ENCODE peak calls at places on chromosomes 4 and X, in eight cellular contexts. One of them, this sample, is unnamed.

GRCh38 chr4:3679851-3680311 is 86.3 kb upstream of the ADRA2C start:
- DNase-seq in kidney: peak
- DNase-seq in endodermal cell: peak
- DNase-seq in mammary epithelial cell: no peak
- DNase-seq in bronchial epithelial cell: no peak
- DNase-seq in effector memory CD4-positive, alpha-beta T cell: no peak
- DNase-seq in BJ: no peak
- DNase-seq in heart right ventricle: no peak
- DNase-seq in this sample: no peak

GRCh38 chrX:46184749-46185148 is 360.5 kb downstream of the ZNF674 start:
- DNase-seq in bronchial epithelial cell: peak
- DNase-seq in BJ: no peak
- DNase-seq in mammary epithelial cell: peak
- DNase-seq in heart right ventricle: no peak
- DNase-seq in kidney: no peak
- DNase-seq in effector memory CD4-positive, alpha-beta T cell: no peak
- DNase-seq in endodermal cell: no peak
- DNase-seq in this sample: no peak

GRCh38 chr4:141702472-141703182 is 66.2 kb downstream of the IL15 start:
- DNase-seq in BJ: no peak
- DNase-seq in kidney: no peak
- DNase-seq in effector memory CD4-positive, alpha-beta T cell: no peak
- DNase-seq in heart right ventricle: peak
- DNase-seq in endodermal cell: peak
- DNase-seq in bronchial epithelial cell: no peak
- DNase-seq in mammary epithelial cell: no peak
- DNase-seq in this sample: peak

GRCh38 chrX:97326456-97326855 is 442.7 kb downstream of the RPA4 start:
- DNase-seq in mammary epithelial cell: no peak
- DNase-seq in heart right ventricle: no peak
- DNase-seq in endodermal cell: no peak
- DNase-seq in BJ: no peak
- DNase-seq in effector memory CD4-positive, alpha-beta T cell: no peak
- DNase-seq in kidney: no peak
- DNase-seq in bronchial epithelial cell: no peak
- DNase-seq in this sample: no peak

GRCh38 chrX:71871367-71871766 is 39.3 kb upstream of the NHSL2 start:
- DNase-seq in endodermal cell: peak
- DNase-seq in BJ: no peak
- DNase-seq in kidney: peak
- DNase-seq in mammary epithelial cell: peak
- DNase-seq in bronchial epithelial cell: peak
- DNase-seq in effector memory CD4-positive, alpha-beta T cell: no peak
- DNase-seq in heart right ventricle: no peak
- DNase-seq in this sample: no peak

GRCh38 chr4:76624271-76624681 is 189.2 kb downstream of the SHROOM3 start:
- DNase-seq in kidney: peak
- DNase-seq in BJ: peak
- DNase-seq in mammary epithelial cell: peak
- DNase-seq in bronchial epithelial cell: peak
- DNase-seq in heart right ventricle: no peak
- DNase-seq in effector memory CD4-positive, alpha-beta T cell: no peak
- DNase-seq in endodermal cell: peak
- DNase-seq in this sample: peak

GRCh38 chrX:34197946-34198345 is 65.8 kb upstream of the FAM47A start:
- DNase-seq in heart right ventricle: no peak
- DNase-seq in endodermal cell: no peak
- DNase-seq in kidney: no peak
- DNase-seq in BJ: no peak
- DNase-seq in effector memory CD4-positive, alpha-beta T cell: no peak
- DNase-seq in bronchial epithelial cell: no peak
- DNase-seq in mammary epithelial cell: no peak
- DNase-seq in this sample: no peak

GRCh38 chr4:177322156-177322685 is 12.5 kb downstream of the NEIL3 start:
- DNase-seq in endodermal cell: no peak
- DNase-seq in mammary epithelial cell: no peak
- DNase-seq in bronchial epithelial cell: peak
- DNase-seq in BJ: no peak
- DNase-seq in heart right ventricle: no peak
- DNase-seq in effector memory CD4-positive, alpha-beta T cell: no peak
- DNase-seq in kidney: no peak
- DNase-seq in this sample: no peak

GRCh38 chr4:186190456-186191265 is 706 bp upstream of the CYP4V2 start:
- DNase-seq in kidney: peak
- DNase-seq in BJ: no peak
- DNase-seq in effector memory CD4-positive, alpha-beta T cell: peak
- DNase-seq in endodermal cell: no peak
- DNase-seq in heart right ventricle: peak
- DNase-seq in mammary epithelial cell: no peak
- DNase-seq in bronchial epithelial cell: peak
- DNase-seq in this sample: no peak

GRCh38 chr4:2827874-2828751 is 15.5 kb upstream of the ADD1 start:
- DNase-seq in kidney: peak
- DNase-seq in BJ: no peak
- DNase-seq in endodermal cell: no peak
- DNase-seq in mammary epithelial cell: no peak
- DNase-seq in bronchial epithelial cell: no peak
- DNase-seq in heart right ventricle: no peak
- DNase-seq in effector memory CD4-positive, alpha-beta T cell: no peak
- DNase-seq in this sample: no peak

GRCh38 chrX:139194571-139195280 is 335.8 kb upstream of the F9 start:
- DNase-seq in BJ: no peak
- DNase-seq in heart right ventricle: peak
- DNase-seq in bronchial epithelial cell: peak
- DNase-seq in endodermal cell: peak
- DNase-seq in mammary epithelial cell: peak
- DNase-seq in kidney: peak
- DNase-seq in effector memory CD4-positive, alpha-beta T cell: no peak
- DNase-seq in this sample: no peak

GRCh38 chr4:74546020-74546419 is 101.1 kb downstream of the AREG start:
- DNase-seq in effector memory CD4-positive, alpha-beta T cell: no peak
- DNase-seq in kidney: no peak
- DNase-seq in bronchial epithelial cell: peak
- DNase-seq in heart right ventricle: no peak
- DNase-seq in endodermal cell: no peak
- DNase-seq in BJ: no peak
- DNase-seq in mammary epithelial cell: peak
- DNase-seq in this sample: no peak

GRCh38 chr4:169015237-169015636 is 5.2 kb upstream of the CBR4 start:
- DNase-seq in endodermal cell: peak
- DNase-seq in heart right ventricle: no peak
- DNase-seq in bronchial epithelial cell: no peak
- DNase-seq in kidney: no peak
- DNase-seq in BJ: no peak
- DNase-seq in mammary epithelial cell: no peak
- DNase-seq in effector memory CD4-positive, alpha-beta T cell: no peak
- DNase-seq in this sample: no peak

GRCh38 chr4:183628189-183628588 is 30.8 kb downstream of the RWDD4 start:
- DNase-seq in BJ: no peak
- DNase-seq in kidney: no peak
- DNase-seq in endodermal cell: no peak
- DNase-seq in mammary epithelial cell: no peak
- DNase-seq in heart right ventricle: no peak
- DNase-seq in effector memory CD4-positive, alpha-beta T cell: no peak
- DNase-seq in bronchial epithelial cell: no peak
- DNase-seq in this sample: no peak

GRCh38 chr4:164509951-164510350 is 244.0 kb upstream of the SMIM31 start:
- DNase-seq in effector memory CD4-positive, alpha-beta T cell: no peak
- DNase-seq in bronchial epithelial cell: peak
- DNase-seq in heart right ventricle: no peak
- DNase-seq in endodermal cell: no peak
- DNase-seq in mammary epithelial cell: peak
- DNase-seq in BJ: no peak
- DNase-seq in kidney: no peak
- DNase-seq in this sample: no peak

GRCh38 chr4:122898370-122899150 is 23.8 kb downstream of the NUDT6 start:
- DNase-seq in effector memory CD4-positive, alpha-beta T cell: no peak
- DNase-seq in mammary epithelial cell: peak
- DNase-seq in BJ: peak
- DNase-seq in bronchial epithelial cell: peak
- DNase-seq in kidney: no peak
- DNase-seq in heart right ventricle: no peak
- DNase-seq in endodermal cell: no peak
- DNase-seq in this sample: no peak

GRCh38 chr4:24890561-24890960 is 22.3 kb downstream of the CCDC149 start:
- DNase-seq in effector memory CD4-positive, alpha-beta T cell: no peak
- DNase-seq in endodermal cell: no peak
- DNase-seq in BJ: no peak
- DNase-seq in kidney: no peak
- DNase-seq in bronchial epithelial cell: no peak
- DNase-seq in mammary epithelial cell: no peak
- DNase-seq in heart right ventricle: no peak
- DNase-seq in this sample: no peak

GRCh38 chrX:19674041-19674769 is 158.9 kb upstream of the MAP3K15 start:
- DNase-seq in heart right ventricle: no peak
- DNase-seq in BJ: no peak
- DNase-seq in kidney: no peak
- DNase-seq in effector memory CD4-positive, alpha-beta T cell: no peak
- DNase-seq in bronchial epithelial cell: no peak
- DNase-seq in endodermal cell: no peak
- DNase-seq in mammary epithelial cell: no peak
- DNase-seq in this sample: no peak

GRCh38 chr4:109730294-109731051 is 603 bp upstream of the PLA2G12A start:
- DNase-seq in BJ: peak
- DNase-seq in endodermal cell: no peak
- DNase-seq in bronchial epithelial cell: peak
- DNase-seq in mammary epithelial cell: peak
- DNase-seq in kidney: peak
- DNase-seq in heart right ventricle: peak
- DNase-seq in effector memory CD4-positive, alpha-beta T cell: no peak
- DNase-seq in this sample: peak

GRCh38 chrX:46262299-46262698 is 282.9 kb downstream of the ZNF674 start:
- DNase-seq in bronchial epithelial cell: peak
- DNase-seq in endodermal cell: no peak
- DNase-seq in kidney: no peak
- DNase-seq in effector memory CD4-positive, alpha-beta T cell: no peak
- DNase-seq in BJ: no peak
- DNase-seq in mammary epithelial cell: no peak
- DNase-seq in heart right ventricle: no peak
- DNase-seq in this sample: no peak

GRCh38 chr4:75087865-75088264 is 154.9 kb downstream of the PARM1 start:
- DNase-seq in heart right ventricle: no peak
- DNase-seq in mammary epithelial cell: no peak
- DNase-seq in kidney: no peak
- DNase-seq in BJ: no peak
- DNase-seq in effector memory CD4-positive, alpha-beta T cell: no peak
- DNase-seq in endodermal cell: no peak
- DNase-seq in bronchial epithelial cell: no peak
- DNase-seq in this sample: no peak

GRCh38 chrX:54530358-54530900 is 410 bp downstream of the GNL3L start:
- DNase-seq in BJ: no peak
- DNase-seq in bronchial epithelial cell: no peak
- DNase-seq in effector memory CD4-positive, alpha-beta T cell: no peak
- DNase-seq in kidney: no peak
- DNase-seq in endodermal cell: no peak
- DNase-seq in mammary epithelial cell: no peak
- DNase-seq in heart right ventricle: no peak
- DNase-seq in this sample: no peak

GRCh38 chrX:129086802-129087201 is 436.5 kb downstream of the SMARCA1 start:
- DNase-seq in endodermal cell: no peak
- DNase-seq in heart right ventricle: no peak
- DNase-seq in effector memory CD4-positive, alpha-beta T cell: no peak
- DNase-seq in bronchial epithelial cell: no peak
- DNase-seq in kidney: no peak
- DNase-seq in mammary epithelial cell: no peak
- DNase-seq in BJ: no peak
- DNase-seq in this sample: no peak

GRCh38 chr4:83011779-83012630 is 1.4 kb upstream of the LIN54 start:
- DNase-seq in effector memory CD4-positive, alpha-beta T cell: no peak
- DNase-seq in bronchial epithelial cell: peak
- DNase-seq in BJ: no peak
- DNase-seq in endodermal cell: peak
- DNase-seq in kidney: no peak
- DNase-seq in heart right ventricle: peak
- DNase-seq in mammary epithelial cell: peak
- DNase-seq in this sample: peak

GRCh38 chr4:147773261-147774184 is 41.6 kb downstream of the ARHGAP10 start:
- DNase-seq in heart right ventricle: no peak
- DNase-seq in BJ: no peak
- DNase-seq in effector memory CD4-positive, alpha-beta T cell: no peak
- DNase-seq in bronchial epithelial cell: peak
- DNase-seq in endodermal cell: no peak
- DNase-seq in kidney: no peak
- DNase-seq in mammary epithelial cell: peak
- DNase-seq in this sample: no peak
- H3K4me3 ChIP-seq in heart right ventricle: no peak
- H3K4me3 ChIP-seq in BJ: no peak
- H3K4me3 ChIP-seq in effector memory CD4-positive, alpha-beta T cell: no peak
- H3K4me3 ChIP-seq in bronchial epithelial cell: no peak
- H3K4me3 ChIP-seq in endodermal cell: no peak
- H3K4me3 ChIP-seq in kidney: no peak
- H3K4me3 ChIP-seq in mammary epithelial cell: no peak
- H3K4me3 ChIP-seq in this sample: no peak

DNA sequence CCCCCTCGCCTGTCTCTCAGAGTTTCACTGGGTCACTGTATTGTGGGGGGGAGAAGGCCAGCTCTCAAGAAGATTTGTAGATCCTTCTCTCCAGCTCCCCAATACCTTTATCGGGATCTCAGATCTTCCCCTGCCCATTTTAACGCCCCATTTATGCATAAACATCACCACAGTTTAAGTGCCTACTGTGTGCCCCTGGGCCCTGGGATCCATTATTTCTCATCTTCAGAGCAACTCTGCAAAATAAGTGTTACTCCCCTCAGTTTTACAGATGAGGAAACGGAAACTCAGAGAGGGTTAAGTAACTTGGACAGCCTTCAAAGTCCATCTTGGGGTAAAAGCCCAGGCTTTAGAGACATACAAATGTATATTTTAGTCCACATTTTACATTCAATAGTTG is 421 bp upstream of the IGSF1 start:
- DNase-seq in mammary epithelial cell: no peak
- DNase-seq in kidney: no peak
- DNase-seq in BJ: no peak
- DNase-seq in effector memory CD4-positive, alpha-beta T cell: no peak
- DNase-seq in endodermal cell: no peak
- DNase-seq in heart right ventricle: no peak
- DNase-seq in bronchial epithelial cell: no peak
- DNase-seq in this sample: no peak
- H3K4me3 ChIP-seq in mammary epithelial cell: no peak
- H3K4me3 ChIP-seq in kidney: no peak
- H3K4me3 ChIP-seq in BJ: no peak
- H3K4me3 ChIP-seq in effector memory CD4-positive, alpha-beta T cell: no peak
- H3K4me3 ChIP-seq in endodermal cell: no peak
- H3K4me3 ChIP-seq in heart right ventricle: no peak
- H3K4me3 ChIP-seq in bronchial epithelial cell: no peak
- H3K4me3 ChIP-seq in this sample: no peak

GRCh38 chr4:88960576-88960975 is 96.4 kb downstream of the FAM13A start:
- DNase-seq in kidney: no peak
- DNase-seq in mammary epithelial cell: no peak
- DNase-seq in BJ: no peak
- DNase-seq in bronchial epithelial cell: no peak
- DNase-seq in effector memory CD4-positive, alpha-beta T cell: no peak
- DNase-seq in endodermal cell: no peak
- DNase-seq in heart right ventricle: no peak
- DNase-seq in this sample: no peak
- H3K4me3 ChIP-seq in kidney: no peak
- H3K4me3 ChIP-seq in mammary epithelial cell: no peak
- H3K4me3 ChIP-seq in BJ: no peak
- H3K4me3 ChIP-seq in bronchial epithelial cell: no peak
- H3K4me3 ChIP-seq in effector memory CD4-positive, alpha-beta T cell: no peak
- H3K4me3 ChIP-seq in endodermal cell: no peak
- H3K4me3 ChIP-seq in heart right ventricle: no peak
- H3K4me3 ChIP-seq in this sample: no peak

GRCh38 chr4:180455226-180455625 is 1788.0 kb upstream of the TENM3 start:
- DNase-seq in endodermal cell: no peak
- DNase-seq in bronchial epithelial cell: peak
- DNase-seq in heart right ventricle: no peak
- DNase-seq in BJ: no peak
- DNase-seq in effector memory CD4-positive, alpha-beta T cell: no peak
- DNase-seq in kidney: no peak
- DNase-seq in mammary epithelial cell: peak
- DNase-seq in this sample: no peak

GRCh38 chr4:180449395-180449956 is 1793.7 kb upstream of the TENM3 start:
- DNase-seq in kidney: no peak
- DNase-seq in effector memory CD4-positive, alpha-beta T cell: no peak
- DNase-seq in bronchial epithelial cell: peak
- DNase-seq in mammary epithelial cell: peak
- DNase-seq in endodermal cell: peak
- DNase-seq in BJ: no peak
- DNase-seq in heart right ventricle: no peak
- DNase-seq in this sample: no peak
- H3K4me3 ChIP-seq in kidney: no peak
- H3K4me3 ChIP-seq in effector memory CD4-positive, alpha-beta T cell: no peak
- H3K4me3 ChIP-seq in bronchial epithelial cell: no peak
- H3K4me3 ChIP-seq in mammary epithelial cell: peak
- H3K4me3 ChIP-seq in endodermal cell: peak
- H3K4me3 ChIP-seq in BJ: no peak
- H3K4me3 ChIP-seq in heart right ventricle: no peak
- H3K4me3 ChIP-seq in this sample: no peak